ENCODE peak calls at places on chromosome 19, in nine cellular contexts. One of them, this sample, is unnamed.

GRCh38 chr19:39643591-39643990 is 12.1 kb upstream of the LGALS16 start:
- DNase-seq in epithelial cell of esophagus: no peak
- DNase-seq in mesothelial cell of epicardium: no peak
- DNase-seq in neuronal stem cell: no peak
- DNase-seq in SHP77 treated with DMSO at 0.1 percent for 48 hours: no peak
- DNase-seq in A549: no peak
- DNase-seq in ovary: no peak
- DNase-seq in omental fat pad: no peak
- DNase-seq in ascending aorta: no peak
- DNase-seq in this sample: no peak

GRCh38 chr19:49850221-49850486 is 805 bp upstream of the PTOV1 start:
- DNase-seq in A549: no peak
- DNase-seq in ascending aorta: no peak
- DNase-seq in epithelial cell of esophagus: no peak
- DNase-seq in ovary: no peak
- DNase-seq in SHP77 treated with DMSO at 0.1 percent for 48 hours: no peak
- DNase-seq in omental fat pad: no peak
- DNase-seq in neuronal stem cell: no peak
- DNase-seq in mesothelial cell of epicardium: no peak
- DNase-seq in this sample: no peak

GRCh38 chr19:41339936-41340335 is 13.8 kb downstream of the TGFB1 start:
- DNase-seq in mesothelial cell of epicardium: no peak
- DNase-seq in ascending aorta: no peak
- DNase-seq in omental fat pad: no peak
- DNase-seq in ovary: no peak
- DNase-seq in neuronal stem cell: no peak
- DNase-seq in A549: peak
- DNase-seq in epithelial cell of esophagus: peak
- DNase-seq in SHP77 treated with DMSO at 0.1 percent for 48 hours: no peak
- DNase-seq in this sample: no peak

GRCh38 chr19:51366999-51367564 is 894 bp upstream of the ETFB start:
- DNase-seq in neuronal stem cell: no peak
- DNase-seq in A549: no peak
- DNase-seq in SHP77 treated with DMSO at 0.1 percent for 48 hours: no peak
- DNase-seq in omental fat pad: no peak
- DNase-seq in ascending aorta: no peak
- DNase-seq in epithelial cell of esophagus: no peak
- DNase-seq in mesothelial cell of epicardium: peak
- DNase-seq in ovary: peak
- DNase-seq in this sample: no peak

GRCh38 chr19:36213793-36214387 is 575 bp downstream of the ZNF565 start:
- DNase-seq in A549: no peak
- DNase-seq in mesothelial cell of epicardium: peak
- DNase-seq in neuronal stem cell: peak
- DNase-seq in SHP77 treated with DMSO at 0.1 percent for 48 hours: no peak
- DNase-seq in ovary: no peak
- DNase-seq in ascending aorta: peak
- DNase-seq in omental fat pad: peak
- DNase-seq in epithelial cell of esophagus: peak
- DNase-seq in this sample: peak

GRCh38 chr19:27780367-27781065 is 1432.4 kb downstream of the UQCRFS1 start:
- DNase-seq in mesothelial cell of epicardium: no peak
- DNase-seq in ascending aorta: no peak
- DNase-seq in epithelial cell of esophagus: no peak
- DNase-seq in ovary: no peak
- DNase-seq in neuronal stem cell: no peak
- DNase-seq in omental fat pad: no peak
- DNase-seq in A549: no peak
- DNase-seq in SHP77 treated with DMSO at 0.1 percent for 48 hours: no peak
- DNase-seq in this sample: no peak

GRCh38 chr19:49132974-49133609 is 13.7 kb downstream of the PPFIA3 start:
- DNase-seq in A549: no peak
- DNase-seq in omental fat pad: no peak
- DNase-seq in SHP77 treated with DMSO at 0.1 percent for 48 hours: no peak
- DNase-seq in neuronal stem cell: no peak
- DNase-seq in ascending aorta: no peak
- DNase-seq in epithelial cell of esophagus: no peak
- DNase-seq in ovary: peak
- DNase-seq in mesothelial cell of epicardium: no peak
- DNase-seq in this sample: no peak

GRCh38 chr19:4067396-4068057 is 828 bp upstream of the ZBTB7A start:
- DNase-seq in A549: no peak
- DNase-seq in neuronal stem cell: no peak
- DNase-seq in ascending aorta: no peak
- DNase-seq in ovary: peak
- DNase-seq in omental fat pad: no peak
- DNase-seq in SHP77 treated with DMSO at 0.1 percent for 48 hours: no peak
- DNase-seq in epithelial cell of esophagus: no peak
- DNase-seq in mesothelial cell of epicardium: no peak
- DNase-seq in this sample: peak

GRCh38 chr19:45264781-45265317 is 13.8 kb downstream of the MARK4 start:
- DNase-seq in ovary: no peak
- DNase-seq in omental fat pad: no peak
- DNase-seq in epithelial cell of esophagus: no peak
- DNase-seq in A549: no peak
- DNase-seq in mesothelial cell of epicardium: no peak
- DNase-seq in SHP77 treated with DMSO at 0.1 percent for 48 hours: no peak
- DNase-seq in neuronal stem cell: no peak
- DNase-seq in ascending aorta: no peak
- DNase-seq in this sample: no peak

GRCh38 chr19:10776900-10777650 is 58.9 kb downstream of the TMED1 start:
- DNase-seq in omental fat pad: no peak
- DNase-seq in neuronal stem cell: no peak
- DNase-seq in mesothelial cell of epicardium: no peak
- DNase-seq in ovary: no peak
- DNase-seq in epithelial cell of esophagus: no peak
- DNase-seq in ascending aorta: no peak
- DNase-seq in A549: no peak
- DNase-seq in SHP77 treated with DMSO at 0.1 percent for 48 hours: no peak
- DNase-seq in this sample: no peak

GRCh38 chr19:10327793-10328192 is 5.5 kb downstream of the RAVER1 start:
- DNase-seq in epithelial cell of esophagus: no peak
- DNase-seq in neuronal stem cell: no peak
- DNase-seq in omental fat pad: no peak
- DNase-seq in mesothelial cell of epicardium: no peak
- DNase-seq in ovary: no peak
- DNase-seq in A549: no peak
- DNase-seq in ascending aorta: no peak
- DNase-seq in SHP77 treated with DMSO at 0.1 percent for 48 hours: no peak
- DNase-seq in this sample: no peak

GRCh38 chr19:15248648-15249559 is 16.7 kb upstream of the EPHX3 start:
- DNase-seq in ascending aorta: peak
- DNase-seq in A549: peak
- DNase-seq in omental fat pad: no peak
- DNase-seq in mesothelial cell of epicardium: no peak
- DNase-seq in SHP77 treated with DMSO at 0.1 percent for 48 hours: no peak
- DNase-seq in ovary: peak
- DNase-seq in epithelial cell of esophagus: peak
- DNase-seq in neuronal stem cell: no peak
- DNase-seq in this sample: no peak

GRCh38 chr19:49655570-49656455 is 9.8 kb downstream of the IRF3 start:
- DNase-seq in epithelial cell of esophagus: no peak
- DNase-seq in ovary: no peak
- DNase-seq in neuronal stem cell: no peak
- DNase-seq in SHP77 treated with DMSO at 0.1 percent for 48 hours: no peak
- DNase-seq in A549: no peak
- DNase-seq in omental fat pad: no peak
- DNase-seq in ascending aorta: no peak
- DNase-seq in mesothelial cell of epicardium: no peak
- DNase-seq in this sample: no peak

GRCh38 chr19:47324502-47324901 is 7.5 kb upstream of the C5AR2 start:
- DNase-seq in ovary: no peak
- DNase-seq in omental fat pad: no peak
- DNase-seq in A549: no peak
- DNase-seq in epithelial cell of esophagus: no peak
- DNase-seq in mesothelial cell of epicardium: no peak
- DNase-seq in SHP77 treated with DMSO at 0.1 percent for 48 hours: no peak
- DNase-seq in ascending aorta: peak
- DNase-seq in neuronal stem cell: no peak
- DNase-seq in this sample: no peak